ENCODE peak calls at places on chromosomes 12 and 14, in nine cellular contexts. U is T-helper 1 cell; Y is kidney tubule cell; J is amniotic stem cell; K is NCI-H1092 treated with DMSO at 0.1 percent for 48 hours; L is LoVo; O is psoas muscle; B is stimulated activated naive CD4-positive, alpha-beta T cell; F is GM04504. C is an unnamed sample.
A peak's percentile ranks its signal among the peaks of the same experiment; 100 is the strongest.

GRCh38 chr12:25859976-25860375 is 98.5 kb upstream of the RASSF8 start:
- DNase-seq in F (no peak), U (no peak), O (no peak), Y (no peak), B (peak; percentile 13), L (no peak), J (no peak), K (no peak), C (no peak)

GRCh38 chr12:51160814-51161459 is 12.0 kb downstream of the TFCP2 start:
- DNase-seq in L (no peak), O (no peak), F (no peak), J (no peak), U (no peak), B (no peak), K (no peak), Y (no peak), C (no peak)

GRCh38 chr14:53796734-53797133 is 159.9 kb downstream of the BMP4 start:
- DNase-seq in K (no peak), F (no peak), J (no peak), Y (no peak), O (no peak), U (no peak), L (no peak), B (no peak), C (no peak)

GRCh38 chr12:123097521-123098084 is 53.3 kb downstream of the PITPNM2 start:
- DNase-seq in O (peak; percentile 92), J (no peak), K (no peak), B (no peak), F (no peak), L (no peak), U (no peak), Y (no peak), C (no peak)

GRCh38 chr14:103189481-103190470 is 66.5 kb downstream of the TNFAIP2 start:
- DNase-seq in J (no peak), L (no peak), B (no peak), U (no peak), F (no peak), O (no peak), Y (no peak), K (no peak), C (no peak)

GRCh38 chr12:76878045-76878898 is 547 bp downstream of the CSRP2 start:
- DNase-seq in J (no peak), B (no peak), F (no peak), Y (peak; percentile 43), K (peak; percentile 21), U (no peak), L (peak; percentile 36), O (peak; percentile 47), C (peak; percentile 18)

GRCh38 chr14:95440496-95440895 is 76.0 kb downstream of the SYNE3 start:
- DNase-seq in K (no peak), J (no peak), O (no peak), U (no peak), Y (no peak), B (no peak), L (no peak), F (no peak), C (no peak)

GRCh38 chr14:46574236-46574970 is 77.2 kb downstream of the RPL10L start:
- DNase-seq in K (no peak), L (no peak), B (no peak), J (no peak), F (no peak), O (no peak), Y (peak; percentile 7), U (no peak), C (peak; percentile 16)

GRCh38 chr12:26153421-26154154 is 28.8 kb upstream of the BHLHE41 start:
- DNase-seq in K (no peak), J (peak; percentile 82), U (no peak), L (peak; percentile 92), B (no peak), F (peak; percentile 79), O (no peak), Y (peak; percentile 99), C (peak; percentile 81)

GRCh38 chr14:48247972-48248371 is 572.6 kb upstream of the MDGA2 start:
- DNase-seq in O (no peak), F (no peak), J (no peak), Y (no peak), B (no peak), K (no peak), U (no peak), L (no peak), C (no peak)

GRCh38 chr14:76647699-76648298 is 113.5 kb upstream of the VASH1 start:
- DNase-seq in K (peak; percentile 59), L (peak; percentile 68), J (no peak), O (no peak), F (peak; percentile 28), Y (peak; percentile 58), U (no peak), B (no peak), C (peak; percentile 57)

C was measured in H4.